ENCODE peak calls at places on chromosomes 7 and 10, in five cellular contexts. A is Right ventricle myocardium superior, P is NCI-H1105 treated with DMSO at 0.1 percent for 48 hours, D is HCT116, O is hepatocyte. X is an unnamed sample.

GRCh38 chr7:142822714-142823113 is 32.2 kb upstream of the EPHB6 start:
- DNase-seq in A (no peak), P (no peak), D (no peak), O (no peak), X (no peak)

GRCh38 chr7:76281006-76281705 is 21.3 kb upstream of the HSPB1 start:
- DNase-seq in A (no peak), P (no peak), D (no peak), O (no peak), X (no peak)

GRCh38 chr10:110977662-110978061 is 58.3 kb downstream of the SHOC2 start:
- DNase-seq in A (no peak), P (no peak), D (no peak), O (no peak), X (no peak)

GRCh38 chr7:101911011-101911799 is 93.8 kb downstream of the CUX1 start:
- DNase-seq in A (peak; percentile 73), P (no peak), D (no peak), O (peak; percentile 53), X (no peak)

GRCh38 chr7:26090927-26091519 is 61.0 kb upstream of the NFE2L3 start:
- DNase-seq in A (no peak), P (peak; percentile 91), D (peak; percentile 59), O (peak; percentile 68), X (no peak)

GRCh38 chr10:30747633-30748032 is 118.1 kb upstream of the LYZL2 start:
- DNase-seq in A (no peak), P (no peak), D (no peak), O (peak; percentile 24), X (no peak)

GRCh38 chr10:44143556-44143955 is 241.3 kb downstream of the CXCL12 start:
- DNase-seq in A (no peak), P (no peak), D (no peak), O (no peak), X (no peak)

GRCh38 chr10:119852277-119852676 is 20.4 kb downstream of the MCMBP start:
- DNase-seq in A (no peak), P (no peak), D (no peak), O (no peak), X (no peak)

GRCh38 chr7:3910041-3910440 is 609.0 kb downstream of the SDK1 start:
- DNase-seq in A (no peak), P (no peak), D (no peak), O (no peak), X (no peak)

GRCh38 chr10:92923416-92923815 is 75.1 kb downstream of the EXOC6 start:
- DNase-seq in A (no peak), P (no peak), D (no peak), O (no peak), X (no peak)

GRCh38 chr7:150731916-150732315 is 5.3 kb upstream of the GIMAP5 start:
- DNase-seq in A (no peak), P (no peak), D (no peak), O (no peak), X (no peak)

GRCh38 chr7:114243646-114244045 is 171.0 kb upstream of the FOXP2 start:
- DNase-seq in A (no peak), P (no peak), D (no peak), O (no peak), X (no peak)

GRCh38 chr7:18873674-18874341 is 243.6 kb downstream of the TWIST1 start:
- DNase-seq in A (no peak), P (no peak), D (no peak), O (peak; percentile 26), X (no peak)

GRCh38 chr7:151175793-151176311 is 8.4 kb upstream of the GBX1 start:
- DNase-seq in A (no peak), P (no peak), D (no peak), O (no peak), X (no peak)

GRCh38 chr7:142485617-142486226 is 227.9 kb upstream of the PRSS58 start:
- DNase-seq in A (no peak), P (no peak), D (no peak), O (no peak), X (no peak)

GRCh38 chr7:50650057-50650664 is 85.0 kb upstream of the DDC start:
- DNase-seq in A (no peak), P (no peak), D (no peak), O (no peak), X (no peak)

GRCh38 chr10:103044942-103045489 is 126.9 kb downstream of the CNNM2 start:
- DNase-seq in A (no peak), P (no peak), D (no peak), O (no peak), X (no peak)

GRCh38 chr10:32650246-32650655 is 204.3 kb downstream of the CCDC7 start:
- DNase-seq in A (no peak), P (no peak), D (no peak), O (no peak), X (no peak)

GRCh38 chr10:69895759-69896158 is 94.1 kb downstream of the COL13A1 start:
- DNase-seq in A (no peak), P (no peak), D (no peak), O (no peak), X (no peak)

GRCh38 chr10:61899045-61899444 is 2.5 kb upstream of the ARID5B start:
- DNase-seq in A (no peak), P (no peak), D (no peak), O (no peak), X (no peak)

GRCh38 chr10:5530846-5531557 is 6.2 kb downstream of the CALML3 start:
- DNase-seq in A (no peak), P (no peak), D (no peak), O (no peak), X (no peak)

GRCh38 chr10:43259981-43260761 is 6.7 kb downstream of the RASGEF1A start:
- DNase-seq in A (peak; percentile 73), P (no peak), D (no peak), O (no peak), X (no peak)

X was measured in NCI-H187 treated with DMSO at 0.1 percent for 48 hours.